ENCODE peak calls at places on chromosome 14, in nine cellular contexts. F is ovary; X is mucosa of gallbladder; G is DMS 273 treated with DMSO at 0.1 percent for 48 hours; Z is T-helper 9 cell; I is CD8-positive, alpha-beta memory T cell; A is EL; N is stimulated activated CD4-positive, alpha-beta T cell treated with anti-CD3 and anti-CD28 coated beads, Interleukin-1b, Interleukin-23, amount 100 ng/mL, for 4 hours; D is germinal center. S is an unnamed sample.

GRCh38 chr14:65210118-65210826 is 108.0 kb upstream of the MAX start:
- DNase-seq in X (no peak), N (no peak), G (no peak), Z (no peak), F (no peak), I (no peak), D (no peak), A (peak), S (no peak)

GRCh38 chr14:101196051-101196450 is 292.5 kb upstream of the RTL1 start:
- DNase-seq in Z (no peak), N (no peak), G (no peak), D (no peak), I (no peak), X (no peak), F (no peak), A (no peak), S (peak)

GRCh38 chr14:93734961-93735360 is 53.3 kb downstream of the PRIMA1 start:
- DNase-seq in D (no peak), A (no peak), G (no peak), I (no peak), F (no peak), X (no peak), Z (no peak), N (no peak), S (no peak)

GRCh38 chr14:74985028-74985310 is 17.8 kb upstream of the EIF2B2 start:
- DNase-seq in D (no peak), A (no peak), G (no peak), I (no peak), X (no peak), F (no peak), N (no peak), Z (no peak), S (no peak)

GRCh38 chr14:99837822-99838221 is 44.6 kb downstream of the EML1 start:
- DNase-seq in D (no peak), X (no peak), G (no peak), A (no peak), I (no peak), Z (no peak), F (no peak), N (no peak), S (no peak)

GRCh38 chr14:63362305-63362914 is 43.7 kb upstream of the GPHB5 start:
- DNase-seq in I (no peak), D (no peak), N (no peak), Z (no peak), G (no peak), F (no peak), X (no peak), A (no peak), S (no peak)

GRCh38 chr14:104799657-104800599 is 973 bp upstream of the ZBTB42 start:
- DNase-seq in A (peak), F (peak), D (peak), N (peak), I (peak), Z (peak), X (peak), G (no peak), S (peak)

GRCh38 chr14:105173901-105174894 is 5.6 kb upstream of the JAG2 start:
- DNase-seq in Z (peak), X (peak), N (no peak), D (peak), F (no peak), G (no peak), A (no peak), I (peak), S (no peak)

GRCh38 chr14:35332517-35333346 is 40.5 kb downstream of the PSMA6 start:
- DNase-seq in A (no peak), I (no peak), N (peak), F (no peak), X (peak), G (no peak), Z (no peak), D (no peak), S (no peak)

GRCh38 chr14:92718659-92719058 is 29.8 kb downstream of the LGMN start:
- DNase-seq in N (no peak), A (peak), X (no peak), Z (no peak), F (no peak), G (no peak), I (no peak), D (no peak), S (no peak)

GRCh38 chr14:24132061-24132685 is 1.7 kb downstream of the FITM1 start:
- DNase-seq in D (no peak), G (no peak), A (no peak), X (no peak), N (peak), Z (no peak), F (no peak), I (no peak), S (peak)

GRCh38 chr14:103198429-103199140 is 75.3 kb downstream of the TNFAIP2 start:
- DNase-seq in G (no peak), D (no peak), A (peak), F (no peak), X (no peak), I (no peak), Z (no peak), N (no peak), S (no peak)

GRCh38 chr14:102293784-102294183 is 11.2 kb downstream of the MOK start:
- DNase-seq in G (no peak), N (no peak), A (no peak), X (no peak), Z (no peak), D (no peak), F (no peak), I (no peak), S (no peak)

GRCh38 chr14:99064262-99064954 is 207.6 kb downstream of the BCL11B start:
- DNase-seq in D (no peak), N (no peak), A (no peak), G (no peak), I (no peak), X (no peak), F (no peak), Z (no peak), S (no peak)

GRCh38 chr14:87457727-87458126 is 535.3 kb downstream of the GALC start:
- DNase-seq in D (no peak), I (no peak), N (no peak), G (no peak), X (no peak), A (no peak), F (no peak), Z (no peak), S (no peak)

GRCh38 chr14:88189040-88189839 is 133.8 kb downstream of the KCNK10 start:
- DNase-seq in N (no peak), I (peak), A (peak), Z (peak), F (peak), D (peak), G (peak), X (peak), S (peak)